ENCODE peak calls at places on chromosome 7, in six cellular contexts. X is K562, I is SK-N-SH, V is H1, J is HepG2, A is GM12878. C is an unnamed sample.

GRCh38 chr7:118563311-118563710 is 338.8 kb downstream of the ANKRD7 start:
- DNase-seq in X (no peak), I (no peak), V (no peak), J (no peak), A (no peak), C (no peak)

GRCh38 chr7:351256-351655 is 61.3 kb downstream of the FOXL3 start:
- DNase-seq in X (no peak), I (no peak), V (no peak), J (no peak), A (no peak), C (no peak)

GRCh38 chr7:157408258-157409101 is 71.7 kb downstream of the DNAJB6 start:
- DNase-seq in X (no peak), I (peak), V (no peak), J (no peak), A (no peak), C (no peak)

GRCh38 chr7:64599341-64599740 is 36.5 kb upstream of the ZNF680 start:
- DNase-seq in X (no peak), I (no peak), V (no peak), J (peak), A (no peak), C (peak)

GRCh38 chr7:320297-320696 is 30.3 kb downstream of the FOXL3 start:
- DNase-seq in X (no peak), I (no peak), V (no peak), J (no peak), A (no peak), C (no peak)

GRCh38 chr7:97019710-97020109 is 4.9 kb downstream of the DLX5 start:
- DNase-seq in X (no peak), I (no peak), V (no peak), J (no peak), A (no peak), C (no peak)

GRCh38 chr7:108226723-108227359 is 96.7 kb upstream of the LAMB4 start:
- DNase-seq in X (no peak), I (no peak), V (no peak), J (no peak), A (no peak), C (no peak)

GRCh38 chr7:94741179-94741578 is 85.2 kb upstream of the SGCE start:
- DNase-seq in X (no peak), I (no peak), V (no peak), J (peak), A (no peak), C (no peak)

GRCh38 chr7:138865843-138866242 is 67.8 kb upstream of the ATP6V0A4 start:
- DNase-seq in X (peak), I (no peak), V (no peak), J (no peak), A (peak), C (peak)

GRCh38 chr7:82975811-82976468 is 186.7 kb downstream of the PCLO start:
- DNase-seq in X (no peak), I (no peak), V (no peak), J (no peak), A (no peak), C (no peak)

GRCh38 chr7:121186746-121187145 is 142.1 kb upstream of the WNT16 start:
- DNase-seq in X (no peak), I (no peak), V (no peak), J (no peak), A (no peak), C (no peak)

GRCh38 chr7:132485600-132486594 is 90.4 kb downstream of the PLXNA4 start:
- DNase-seq in X (no peak), I (no peak), V (no peak), J (no peak), A (no peak), C (no peak)

DNA sequence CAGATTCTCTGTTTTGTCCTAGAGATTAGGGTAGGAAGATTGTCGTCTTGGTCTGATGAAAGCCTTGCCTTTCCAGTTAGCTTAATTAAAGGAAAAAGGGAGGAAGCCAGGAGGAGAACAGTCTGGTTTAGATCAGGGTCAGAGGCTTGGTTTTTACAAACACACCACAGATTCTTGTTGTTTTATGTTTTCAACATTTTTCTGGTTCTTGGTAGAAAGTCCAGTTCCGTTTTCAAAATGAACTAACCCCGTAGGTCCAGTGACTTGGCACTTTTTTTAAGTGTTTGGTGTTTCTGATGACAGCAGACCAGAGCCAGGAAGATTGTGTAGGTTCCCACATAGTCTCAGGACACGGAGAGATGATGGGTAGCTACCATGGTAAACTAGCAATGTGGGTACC is 167.1 kb upstream of the INHBA start:
- DNase-seq in X (no peak), I (no peak), V (no peak), J (no peak), A (no peak), C (no peak)
- H3K4me3 ChIP-seq in X (no peak), I (no peak), V (no peak), J (no peak), A (no peak), C (no peak)

GRCh38 chr7:27110977-27111752 is 8.7 kb upstream of the HOXA2 start:
- DNase-seq in X (no peak), I (no peak), V (no peak), J (no peak), A (no peak), C (no peak)

GRCh38 chr7:27112361-27112760 is 9.9 kb upstream of the HOXA2 start:
- DNase-seq in X (no peak), I (no peak), V (no peak), J (no peak), A (no peak), C (no peak)

GRCh38 chr7:27113991-27114866 is 11.7 kb upstream of the HOXA2 start:
- DNase-seq in X (peak), I (peak), V (no peak), J (no peak), A (no peak), C (no peak)

GRCh38 chr7:27111753-27112277 is 9.3 kb upstream of the HOXA2 start:
- DNase-seq in X (no peak), I (no peak), V (no peak), J (no peak), A (no peak), C (no peak)

DNA sequence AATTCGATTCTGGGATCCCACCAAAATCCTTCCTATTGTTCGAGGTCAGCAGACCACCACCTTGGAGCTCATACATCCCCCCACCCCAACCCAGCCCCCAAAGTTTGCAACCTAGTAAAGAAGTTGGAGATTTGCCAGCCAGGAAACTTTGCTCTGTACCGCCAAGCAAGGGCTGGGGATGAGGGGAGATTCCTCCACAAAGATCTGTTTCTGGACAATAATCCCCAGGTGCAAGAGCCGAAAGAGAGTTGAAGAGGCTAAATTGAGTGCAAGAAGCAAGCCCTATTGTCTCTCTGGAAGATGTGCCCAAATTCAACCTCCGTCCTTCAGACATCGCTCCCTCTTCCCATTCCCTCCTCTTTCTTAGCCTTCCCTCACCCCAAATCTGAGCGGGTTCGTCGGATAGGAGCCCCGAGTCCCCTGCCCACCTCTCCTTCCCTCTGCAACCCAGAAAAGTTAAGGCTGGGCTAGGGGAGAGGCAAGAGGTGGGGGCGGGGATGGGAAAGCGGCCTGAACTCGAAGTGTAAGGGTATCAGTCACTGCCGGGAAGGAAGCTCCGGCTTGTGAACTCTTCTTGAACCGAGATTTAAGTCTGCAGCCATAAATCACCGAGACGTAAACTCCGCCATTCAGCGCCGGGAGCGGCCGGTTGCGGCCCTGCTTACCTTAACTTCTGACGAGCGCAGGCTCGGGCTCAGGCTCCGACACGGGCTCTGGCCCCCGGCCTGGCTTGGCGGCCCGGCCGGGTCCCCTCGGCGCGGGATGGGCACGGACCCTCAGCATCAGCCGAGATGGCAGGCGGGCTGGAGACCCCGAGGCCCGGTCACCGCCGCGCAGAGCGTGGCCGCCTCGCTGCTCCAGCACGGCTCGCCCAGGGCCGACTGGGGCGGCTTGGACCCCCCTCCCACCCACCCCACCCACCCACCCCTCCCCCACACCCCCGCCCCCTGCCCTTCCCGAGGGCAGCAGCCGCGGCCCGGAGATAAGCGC is 10.8 kb upstream of the HOXA2 start:
- DNase-seq in X (no peak), I (peak), V (no peak), J (no peak), A (no peak), C (no peak)
- TF ChIP-seq GABPA in X (no peak), I (no peak), V (no peak), J (no peak), A (no peak), C (no peak)

GRCh38 chr7:33807779-33808482 is 97.4 kb upstream of the BMPER start:
- DNase-seq in X (peak), I (peak), V (peak), J (peak), A (no peak), C (no peak)
- TF ChIP-seq CTCF in X (peak), I (peak), V (peak), J (peak), A (peak), C (peak)

GRCh38 chr7:14717169-14717568 is 185.4 kb downstream of the DGKB start:
- DNase-seq in X (no peak), I (no peak), V (no peak), J (no peak), A (no peak), C (no peak)
- H3K4me3 ChIP-seq in X (no peak), I (no peak), V (no peak), J (no peak), A (no peak), C (no peak)

GRCh38 chr7:30896783-30897617 is 14.7 kb upstream of the AQP1 start:
- DNase-seq in X (peak), I (no peak), V (no peak), J (no peak), A (no peak), C (no peak)
- TF ChIP-seq GABPA in X (no peak), I (no peak), V (no peak), J (no peak), A (no peak), C (no peak)

C was measured in HL-60.